ENCODE peak calls at places on chromosomes 7 and 10, in seven cellular contexts. X is iPS DF 6.9, R is colonic mucosa, K is tibial nerve, Q is IMR-90, I is stomach, Y is H9. H is an unnamed sample.

GRCh38 chr10:30062090-30062489 is 2.7 kb upstream of the JCAD start:
- DNase-seq in X (no peak), R (no peak), K (no peak), Q (peak; percentile 97), I (no peak), Y (no peak), H (no peak)

GRCh38 chr10:73837072-73837471 is 25.7 kb upstream of the NDST2 start:
- DNase-seq in X (no peak), R (no peak), K (no peak), Q (peak; percentile 81), I (no peak), Y (no peak), H (no peak)

GRCh38 chr10:20891338-20891714 is 5.8 kb downstream of the NEBL start:
- DNase-seq in X (no peak), R (no peak), K (no peak), Q (no peak), I (no peak), Y (no peak), H (no peak)

GRCh38 chr10:74206727-74207126 is 55.7 kb downstream of the ADK start:
- DNase-seq in X (no peak), R (peak; percentile 25), K (no peak), Q (no peak), I (peak; percentile 78), Y (no peak), H (no peak)

GRCh38 chr10:34710391-34710751 is 104.7 kb downstream of the PARD3 start:
- DNase-seq in X (no peak), R (no peak), K (no peak), Q (peak; percentile 78), I (no peak), Y (no peak), H (no peak)

GRCh38 chr10:71735709-71736569 is 16.4 kb upstream of the C10orf105 start:
- DNase-seq in X (no peak), R (no peak), K (no peak), Q (no peak), I (peak; percentile 39), Y (no peak), H (peak; percentile 62)

GRCh38 chr7:80415522-80415921 is 96.3 kb downstream of the GNAT3 start:
- DNase-seq in X (no peak), R (no peak), K (no peak), Q (peak; percentile 60), I (no peak), Y (no peak), H (no peak)

GRCh38 chr10:1420663-1421362 is 316.5 kb downstream of the ADARB2 start:
- DNase-seq in X (peak; percentile 84), R (peak; percentile 56), K (peak; percentile 30), Q (no peak), I (peak; percentile 81), Y (peak; percentile 93), H (peak; percentile 61)

GRCh38 chr7:2873686-2874551 is 29.8 kb upstream of the GNA12 start:
- DNase-seq in X (peak; percentile 64), R (no peak), K (no peak), Q (peak; percentile 95), I (no peak), Y (peak; percentile 94), H (no peak)

GRCh38 chr7:36637417-36637816 is 86.9 kb downstream of the AOAH start:
- DNase-seq in X (no peak), R (no peak), K (no peak), Q (no peak), I (no peak), Y (no peak), H (no peak)

GRCh38 chr7:142709921-142710320 is 39.4 kb upstream of the PRSS1 start:
- DNase-seq in X (no peak), R (no peak), K (no peak), Q (no peak), I (no peak), Y (no peak), H (no peak)

GRCh38 chr10:116076616-116077015 is 196.4 kb downstream of the GFRA1 start:
- DNase-seq in X (no peak), R (no peak), K (no peak), Q (no peak), I (no peak), Y (no peak), H (no peak)

GRCh38 chr10:971150-971542 is 17.1 kb upstream of the GTPBP4 start:
- DNase-seq in X (no peak), R (no peak), K (no peak), Q (peak; percentile 46), I (no peak), Y (no peak), H (no peak)

GRCh38 chr10:106577266-106577665 is 587.2 kb downstream of the SORCS1 start:
- DNase-seq in X (peak; percentile 13), R (no peak), K (no peak), Q (peak; percentile 31), I (no peak), Y (peak; percentile 62), H (no peak)

GRCh38 chr10:110547139-110547761 is 20.2 kb upstream of the SMC3 start:
- DNase-seq in X (no peak), R (no peak), K (no peak), Q (peak; percentile 77), I (no peak), Y (no peak), H (no peak)

GRCh38 chr10:132992433-132993215 is 50.3 kb upstream of the CFAP46 start:
- DNase-seq in X (no peak), R (no peak), K (no peak), Q (no peak), I (no peak), Y (no peak), H (no peak)

GRCh38 chr7:108290344-108291134 is 160.4 kb upstream of the LAMB4 start:
- DNase-seq in X (no peak), R (no peak), K (no peak), Q (no peak), I (no peak), Y (no peak), H (no peak)

GRCh38 chr7:43038229-43038628 is 74.2 kb upstream of the HECW1 start:
- DNase-seq in X (no peak), R (no peak), K (no peak), Q (peak; percentile 73), I (no peak), Y (no peak), H (no peak)

GRCh38 chr7:76343294-76343930 is 15.4 kb downstream of the YWHAG start:
- DNase-seq in X (no peak), R (no peak), K (no peak), Q (peak; percentile 59), I (no peak), Y (no peak), H (no peak)

GRCh38 chr7:2638224-2638991 is 6.6 kb downstream of the TTYH3 start:
- DNase-seq in X (no peak), R (no peak), K (no peak), Q (peak; percentile 71), I (no peak), Y (no peak), H (no peak)

DNA sequence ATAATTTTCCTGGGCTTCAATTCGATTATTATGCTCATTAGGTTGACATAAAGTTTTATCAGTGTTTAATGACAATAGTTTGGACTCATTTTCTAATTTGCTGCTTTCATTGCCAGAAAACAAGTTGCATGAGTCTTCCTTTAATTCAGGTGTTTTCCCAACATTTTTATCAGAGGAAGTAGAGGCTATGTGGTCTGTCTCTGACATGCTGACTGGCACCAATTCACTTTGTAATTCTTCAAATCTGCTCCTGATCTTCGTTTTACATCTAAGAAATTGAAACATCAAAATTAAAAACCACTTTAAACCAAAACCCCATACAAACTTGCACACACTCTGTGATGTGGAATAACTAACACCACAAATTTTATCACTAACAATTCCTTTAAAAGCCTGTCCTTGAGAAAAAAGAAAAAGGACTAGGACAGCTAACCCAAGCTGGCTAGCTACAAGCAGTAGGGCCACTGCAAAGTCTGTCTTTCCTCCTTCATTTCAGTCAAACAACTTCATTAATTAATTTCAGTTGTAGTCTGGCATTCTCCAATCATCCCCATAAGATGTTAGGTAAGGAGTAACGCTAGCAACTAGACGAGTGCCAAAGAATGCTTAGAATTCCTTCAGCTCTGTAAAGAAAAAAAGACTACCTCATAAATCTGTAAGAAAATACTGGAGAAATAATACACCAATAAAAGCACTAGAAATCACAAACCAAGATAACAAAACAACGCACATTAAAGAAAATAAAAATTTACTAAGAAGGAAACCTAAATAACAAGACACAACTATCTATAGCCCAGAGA is 10.7 kb downstream of the CCDC186 start:
- DNase-seq in X (no peak), R (no peak), K (no peak), Q (no peak), I (no peak), Y (no peak), H (no peak)
- H3K27ac ChIP-seq in X (no peak overlapping the region), R (no peak overlapping the region), K (peak overlapping the region; percentile 32), Q (no peak overlapping the region), I (peak overlapping the region; percentile 38), Y (no peak overlapping the region), H (no peak overlapping the region)

DNA sequence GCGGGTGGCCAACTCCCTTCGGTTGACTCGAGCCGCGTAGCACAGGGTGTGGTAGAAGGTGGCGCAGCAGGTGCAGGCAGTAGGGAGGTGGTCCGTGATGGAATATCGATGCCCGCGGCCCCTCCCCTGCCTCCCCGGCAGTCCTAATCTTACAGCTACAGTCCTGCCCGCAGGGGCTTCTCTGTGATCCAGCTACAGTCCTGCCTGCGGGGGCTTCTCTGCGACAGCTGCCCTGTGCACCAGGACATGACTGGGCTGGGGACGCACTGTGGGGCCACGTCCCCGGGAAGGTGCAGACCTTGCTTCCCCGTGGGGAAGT is 251.4 kb downstream of the DNAJB6 start:
- DNase-seq in X (no peak), R (no peak), K (no peak), Q (no peak), I (no peak), Y (no peak), H (no peak)
- H3K9me3 ChIP-seq in X (peaks cover 28% of the 10 kb centered on the region), R (no peaks in the 10 kb centered on the region), K (no peaks in the 10 kb centered on the region), Q (peaks cover 66% of the 10 kb centered on the region), I (no peaks in the 10 kb centered on the region), Y (no peaks in the 10 kb centered on the region), H (no peaks in the 10 kb centered on the region)

DNA sequence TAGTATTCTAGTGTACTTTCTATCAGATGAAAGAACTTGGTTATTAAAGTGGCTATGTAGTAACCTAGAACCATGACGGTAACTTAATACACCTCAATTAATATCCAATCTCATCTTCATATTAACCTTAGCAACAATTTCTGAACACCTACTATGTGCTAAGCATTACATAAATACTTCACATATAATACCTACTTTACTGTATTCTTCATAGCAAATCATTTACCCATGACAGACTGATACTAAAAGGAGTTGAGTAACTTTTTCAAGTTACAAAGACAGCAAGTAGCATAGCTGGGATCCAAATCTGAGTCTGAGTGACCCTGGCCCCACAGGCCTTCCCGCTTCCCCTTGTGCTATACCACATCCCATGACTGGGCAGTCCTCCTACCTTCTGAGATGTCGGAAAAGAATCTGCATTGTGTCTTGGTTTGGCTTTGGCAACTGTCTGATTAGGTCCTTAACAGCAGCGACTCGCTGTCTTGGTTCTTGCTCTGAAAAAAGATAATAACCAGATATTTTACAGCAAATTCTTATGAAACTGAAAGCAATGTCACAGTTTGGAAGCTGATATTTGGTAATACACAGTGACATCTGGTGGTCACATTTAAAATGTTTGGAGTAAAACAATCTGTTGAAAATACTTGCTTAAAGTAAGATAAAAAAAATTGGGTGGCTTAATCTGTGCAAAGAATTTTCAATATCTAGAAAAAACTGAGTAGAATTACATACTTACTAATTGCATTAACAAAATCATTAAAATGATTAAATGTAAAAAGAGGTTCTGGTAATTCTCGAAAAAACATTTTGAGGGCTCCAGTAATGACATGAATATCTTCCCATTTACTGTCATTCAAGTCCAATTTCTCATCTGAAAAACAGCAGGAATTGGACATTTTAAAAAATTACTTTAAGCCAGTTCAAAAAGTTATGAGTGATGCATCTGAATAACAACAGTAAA is 120.1 kb downstream of the ARHGAP12 start:
- DNase-seq in X (peak; percentile 11), R (no peak), K (no peak), Q (peak; percentile 80), I (no peak), Y (no peak), H (peak; percentile 11)
- H3K27ac ChIP-seq in X (no peak overlapping the region), R (peak overlapping the region; percentile 26), K (peak overlapping the region; percentile 92), Q (peak overlapping the region; percentile 94), I (no peak overlapping the region), Y (no peak overlapping the region), H (peak overlapping the region; percentile 62)

GRCh38 chr7:138556771-138557484 is 96.9 kb downstream of the TRIM24 start:
- DNase-seq in X (no peak), R (no peak), K (no peak), Q (no peak), I (no peak), Y (no peak), H (no peak)
- H3K9me3 ChIP-seq in X (no peaks in the 10 kb centered on the region), R (no peaks in the 10 kb centered on the region), K (peaks cover 29% of the 10 kb centered on the region), Q (peaks cover 26% of the 10 kb centered on the region), I (peaks cover 31% of the 10 kb centered on the region), Y (peaks cover 36% of the 10 kb centered on the region), H (peaks cover 39% of the 10 kb centered on the region)

H was measured in transverse colon.